ENCODE peak calls at places on chromosome 1, in ten cellular contexts. H is brain microvascular endothelial cell; T is aorta; U is mammary epithelial cell; Z is mesenchymal stem cell; M is CD4-positive, alpha-beta memory T cell; I is heart right ventricle; P is A673; S is lung; D is breast epithelium. N is an unnamed sample.
A peak's percentile ranks its signal among the peaks of the same experiment; 100 is the strongest.

GRCh38 chr1:209432443-209432825 is 151.1 kb upstream of the CAMK1G start:
- DNase-seq in H (no peak), T (no peak), U (no peak), Z (no peak), M (no peak), I (no peak), P (no peak), S (no peak), D (no peak), N (no peak)

GRCh38 chr1:153113416-153113815 is at the start of gene SPRR2F:
- DNase-seq in H (no peak), T (no peak), U (no peak), Z (no peak), M (no peak), I (no peak), P (no peak), S (no peak), D (no peak), N (no peak)

GRCh38 chr1:234231061-234231892 is 142.0 kb upstream of the COA6 start:
- DNase-seq in H (no peak), T (no peak), U (no peak), Z (no peak), M (no peak), I (no peak), P (no peak), S (no peak), D (no peak), N (no peak)

GRCh38 chr1:199020904-199021303 is 382.1 kb downstream of the PTPRC start:
- DNase-seq in H (no peak), T (no peak), U (no peak), Z (no peak), M (no peak), I (no peak), P (no peak), S (no peak), D (no peak), N (no peak)

GRCh38 chr1:143735764-143736461 is 235.9 kb downstream of the FAM72C start:
- DNase-seq in H (peak; percentile 0), T (no peak), U (peak; percentile 74), Z (no peak), M (no peak), I (no peak), P (peak; percentile 69), S (no peak), D (peak; percentile 15), N (no peak)

GRCh38 chr1:102941364-102941947 is 166.9 kb downstream of the COL11A1 start:
- DNase-seq in H (peak; percentile 33), T (no peak), U (peak; percentile 23), Z (no peak), M (no peak), I (no peak), P (no peak), S (no peak), D (no peak), N (no peak)

GRCh38 chr1:116880952-116881351 is 28.8 kb upstream of the PTGFRN start:
- DNase-seq in H (no peak), T (no peak), U (no peak), Z (no peak), M (no peak), I (no peak), P (no peak), S (no peak), D (no peak), N (peak; percentile 82)

GRCh38 chr1:21331752-21332480 is 41.7 kb upstream of the ECE1 start:
- DNase-seq in H (no peak), T (no peak), U (no peak), Z (peak; percentile 72), M (no peak), I (peak; percentile 18), P (no peak), S (no peak), D (no peak), N (no peak)

GRCh38 chr1:33342041-33342723 is 21.3 kb upstream of the A3GALT2 start:
- DNase-seq in H (peak; percentile 95), T (peak; percentile 83), U (peak; percentile 84), Z (peak; percentile 98), M (no peak), I (peak; percentile 69), P (peak; percentile 94), S (peak; percentile 80), D (peak; percentile 63), N (peak; percentile 89)

GRCh38 chr1:33346921-33347649 is 26.2 kb upstream of the A3GALT2 start:
- DNase-seq in H (peak; percentile 87), T (no peak), U (peak; percentile 89), Z (peak; percentile 97), M (no peak), I (peak; percentile 83), P (peak; percentile 87), S (peak; percentile 60), D (no peak), N (peak; percentile 89)

GRCh38 chr1:33341190-33341589 is 20.3 kb upstream of the A3GALT2 start:
- DNase-seq in H (no peak), T (no peak), U (no peak), Z (no peak), M (no peak), I (no peak), P (no peak), S (no peak), D (no peak), N (no peak)

GRCh38 chr1:33344896-33345295 is 24.0 kb upstream of the A3GALT2 start:
- DNase-seq in H (no peak), T (no peak), U (no peak), Z (no peak), M (no peak), I (no peak), P (no peak), S (no peak), D (no peak), N (no peak)

DNA sequence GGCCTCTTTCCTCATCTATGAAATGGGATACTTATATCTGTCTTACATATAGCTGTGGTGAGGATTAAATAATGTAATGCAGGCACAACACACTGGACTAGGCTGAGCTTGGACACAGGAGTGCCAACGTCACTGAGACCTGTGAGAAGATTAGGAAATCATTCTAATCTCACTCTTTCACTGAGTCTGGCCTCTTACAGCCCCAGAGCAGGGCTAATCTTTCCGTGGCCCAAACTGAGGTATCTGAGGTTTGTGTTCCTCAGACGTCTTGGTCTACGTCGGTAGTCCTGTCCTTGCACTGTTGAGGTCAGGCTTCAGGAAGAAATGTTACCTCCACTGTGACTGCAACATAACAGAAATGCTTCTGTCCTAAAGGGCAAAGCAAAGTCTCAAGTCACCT is 22.6 kb upstream of the A3GALT2 start:
- DNase-seq in H (peak; percentile 47), T (no peak), U (no peak), Z (peak; percentile 60), M (no peak), I (no peak), P (no peak), S (no peak), D (no peak), N (no peak)
- H3K27ac ChIP-seq in H (peak overlapping the region; percentile 93), T (peak overlapping the region; percentile 32), U (no peak overlapping the region), Z (peak overlapping the region; percentile 70), M (no peak overlapping the region), I (peak overlapping the region; percentile 98), P (peak overlapping the region; percentile 16), S (peak overlapping the region; percentile 59), D (peak overlapping the region; percentile 100), N (peak overlapping the region; percentile 100)

GRCh38 chr1:205417884-205418283 is 4.0 kb downstream of the LEMD1 start:
- DNase-seq in H (no peak), T (no peak), U (no peak), Z (no peak), M (no peak), I (no peak), P (no peak), S (no peak), D (no peak), N (no peak)
- H3K27me3 ChIP-seq in H (peaks cover 11% of the 10 kb centered on the region), T (no peaks in the 10 kb centered on the region), U (no peaks in the 10 kb centered on the region), Z (peaks cover 60% of the 10 kb centered on the region), M (peaks cover 4% of the 10 kb centered on the region), I (no peaks in the 10 kb centered on the region), P (no peaks in the 10 kb centered on the region), S (no peaks in the 10 kb centered on the region), D (no peaks in the 10 kb centered on the region), N (no peaks in the 10 kb centered on the region)

DNA sequence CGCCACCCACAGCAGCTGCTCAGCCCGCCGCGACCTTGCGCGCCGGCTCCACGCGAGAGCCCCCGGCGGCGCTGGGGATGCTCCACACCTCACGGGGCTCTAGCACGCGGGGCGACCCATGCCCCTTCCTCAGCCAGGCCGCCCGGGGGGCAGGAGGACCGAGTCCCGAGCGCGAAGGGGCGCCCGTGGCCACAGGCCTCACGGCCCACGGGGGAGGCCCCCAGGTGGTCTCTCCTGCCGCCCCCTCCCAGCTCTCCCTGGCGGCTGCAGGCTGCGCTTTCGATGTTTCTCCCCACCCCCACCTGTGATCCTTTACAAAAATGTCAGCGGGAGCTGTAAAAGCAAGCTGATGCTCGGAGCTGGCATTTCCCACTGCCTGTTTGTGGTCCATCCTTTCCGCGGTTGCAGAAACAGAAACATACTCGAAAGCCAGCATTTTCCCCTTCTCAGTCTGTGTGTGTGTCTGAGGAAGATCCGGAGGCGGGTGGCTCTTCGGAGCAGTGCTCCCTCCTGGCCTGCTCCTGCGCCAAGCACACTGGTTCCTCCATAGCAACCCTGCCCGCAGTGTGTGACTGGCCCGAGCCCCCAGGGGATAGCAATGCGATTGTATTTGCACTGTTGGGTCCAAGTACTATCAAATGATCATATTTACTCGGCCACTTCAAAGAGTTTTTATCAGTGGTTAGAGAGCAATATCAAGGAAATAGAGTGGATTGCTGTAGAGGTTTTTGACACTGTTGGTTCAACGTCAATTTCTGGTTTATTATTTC is 2.1 kb downstream of the KIF26B start:
- DNase-seq in H (peak; percentile 37), T (no peak), U (peak; percentile 3), Z (peak; percentile 34), M (no peak), I (no peak), P (no peak), S (no peak), D (no peak), N (no peak)
- H3K4me3 ChIP-seq in H (peak overlapping the region; percentile 78), T (no peak overlapping the region), U (peak overlapping the region; percentile 73), Z (peak overlapping the region; percentile 81), M (peak overlapping the region; percentile 17), I (peak overlapping the region; percentile 37), P (peak overlapping the region; percentile 42), S (peak overlapping the region; percentile 17), D (peak overlapping the region; percentile 68), N (peak overlapping the region; percentile 32)

GRCh38 chr1:30878016-30878415 is 30.5 kb downstream of the SDC3 start:
- DNase-seq in H (no peak), T (no peak), U (no peak), Z (no peak), M (no peak), I (no peak), P (no peak), S (no peak), D (no peak), N (no peak)

GRCh38 chr1:30875197-30875596 is 33.4 kb downstream of the SDC3 start:
- DNase-seq in H (no peak), T (no peak), U (no peak), Z (no peak), M (no peak), I (no peak), P (no peak), S (no peak), D (no peak), N (no peak)

GRCh38 chr1:30877205-30877912 is 31.2 kb downstream of the SDC3 start:
- DNase-seq in H (peak; percentile 35), T (peak; percentile 91), U (peak; percentile 61), Z (peak; percentile 85), M (no peak), I (peak; percentile 78), P (peak; percentile 57), S (peak; percentile 54), D (peak; percentile 84), N (peak; percentile 91)

GRCh38 chr1:30875916-30876315 is 32.6 kb downstream of the SDC3 start:
- DNase-seq in H (no peak), T (no peak), U (no peak), Z (no peak), M (no peak), I (no peak), P (no peak), S (no peak), D (no peak), N (no peak)

DNA sequence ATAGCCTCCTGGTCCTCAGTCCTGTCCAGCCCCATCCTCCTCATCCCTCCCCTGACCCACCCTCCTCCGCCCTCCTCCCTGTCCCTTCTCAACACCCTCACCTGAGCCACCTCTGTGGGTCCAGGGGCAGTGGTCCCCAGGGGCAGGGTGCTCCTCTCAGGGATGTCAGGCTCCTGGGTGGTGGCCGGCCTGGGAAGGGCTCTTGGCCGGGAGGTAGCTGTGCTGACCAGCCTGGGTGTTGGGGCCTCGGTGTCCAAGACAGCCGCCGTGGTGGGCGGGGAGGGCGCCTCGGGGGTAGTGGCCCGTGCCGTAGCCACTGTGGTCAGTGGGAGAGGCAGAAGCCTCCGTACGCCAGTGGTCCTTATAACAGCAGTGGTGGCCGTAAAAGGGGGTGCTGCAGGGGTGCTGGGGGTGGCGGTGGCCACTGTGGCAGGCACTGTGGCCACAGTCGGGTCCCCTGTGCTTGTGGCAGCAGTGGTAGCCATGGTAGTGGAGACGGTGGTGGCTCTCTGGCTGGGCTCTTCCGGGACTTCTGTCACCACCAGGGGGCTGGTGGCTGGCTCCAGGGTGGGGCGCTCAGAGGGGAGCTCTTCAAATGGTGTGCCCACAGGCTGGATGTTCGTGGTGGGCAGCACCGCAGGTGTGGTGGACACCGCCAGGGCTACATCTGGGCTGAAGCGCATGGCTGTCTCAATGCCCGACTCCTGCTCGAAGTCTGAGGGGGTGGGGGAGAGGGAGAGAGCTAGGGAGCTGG is 31.9 kb downstream of the SDC3 start:
- DNase-seq in H (no peak), T (no peak), U (no peak), Z (no peak), M (no peak), I (no peak), P (no peak), S (no peak), D (no peak), N (no peak)
- H3K27ac ChIP-seq in H (no peak overlapping the region), T (no peak overlapping the region), U (no peak overlapping the region), Z (no peak overlapping the region), M (no peak overlapping the region), I (peak overlapping the region; percentile 19), P (no peak overlapping the region), S (no peak overlapping the region), D (peak overlapping the region; percentile 83), N (peak overlapping the region; percentile 49)

N was measured in right atrium auricular region.